ENCODE peak calls at places on chromosomes 16 and 17, in four cellular contexts. O is OCI-LY7, W is stomach, X is mesendoderm. S is an unnamed sample.
A peak's percentile ranks its signal among the peaks of the same experiment; 100 is the strongest.

GRCh38 chr16:75938818-75939217 is 212.5 kb upstream of the CPHXL start:
- DNase-seq in O (no peak), X (peak; percentile 21), W (no peak), S (peak; percentile 26)

GRCh38 chr16:30131869-30132475 is 9.0 kb upstream of the MAPK3 start:
- DNase-seq in W (no peak), X (no peak), O (no peak), S (no peak)

GRCh38 chr16:5862103-5863003 is 764.8 kb upstream of the EEF2KMT start:
- DNase-seq in O (no peak), X (peak; percentile 51), W (no peak), S (no peak)

GRCh38 chr17:50487213-50488096 is 8.8 kb downstream of the RSAD1 start:
- DNase-seq in X (no peak), W (peak; percentile 45), O (no peak), S (no peak)

GRCh38 chr17:8391711-8392110 is 5.9 kb downstream of the RNF222 start:
- DNase-seq in W (no peak), X (peak; percentile 63), O (no peak), S (no peak)

GRCh38 chr17:50691550-50692447 is 15.9 kb downstream of the ANKRD40 start:
- DNase-seq in W (peak; percentile 82), O (no peak), X (no peak), S (no peak)

GRCh38 chr17:9805769-9806168 is 14.4 kb upstream of the DHRS7C start:
- DNase-seq in W (no peak), O (no peak), X (peak; percentile 60), S (no peak)

GRCh38 chr16:3036726-3037315 is at the start of gene BICDL2:
- DNase-seq in X (no peak), O (no peak), W (peak; percentile 74), S (no peak)

GRCh38 chr17:5135726-5136579 is 20.1 kb downstream of the USP6 start:
- DNase-seq in W (peak; percentile 17), X (no peak), O (no peak), S (no peak)

GRCh38 chr16:66487580-66488235 is 60.6 kb downstream of the BEAN1 start:
- DNase-seq in W (peak; percentile 2), X (no peak), O (no peak), S (peak; percentile 32)

GRCh38 chr17:77210331-77210730 is 69.6 kb downstream of the SEC14L1 start:
- DNase-seq in O (peak; percentile 81), X (no peak), W (no peak), S (no peak)

GRCh38 chr17:82915697-82916027 is 75.8 kb upstream of the ZNF750 start:
- DNase-seq in O (peak; percentile 85), X (no peak), W (no peak), S (no peak)

GRCh38 chr16:89828199-89828869 is at the start of gene SPIRE2:
- DNase-seq in W (peak; percentile 75), O (peak; percentile 63), X (peak; percentile 83), S (peak; percentile 24)
- H3K27ac ChIP-seq in W (peak within 1 kb of the TSS; percentile 76), O (no peak within 1 kb of the TSS), X (peak within 1 kb of the TSS; percentile 49), S (peak within 1 kb of the TSS; percentile 44)

GRCh38 chr17:45786349-45786748 is 2.2 kb downstream of the CRHR1 start:
- DNase-seq in X (no peak), O (no peak), W (no peak), S (no peak)

GRCh38 chr17:45784293-45784582 is at the start of gene CRHR1:
- DNase-seq in X (no peak), W (no peak), O (no peak), S (no peak)

GRCh38 chr17:45783593-45784292 is 377 bp upstream of the CRHR1 start:
- DNase-seq in O (no peak), W (no peak), X (peak; percentile 69), S (no peak)

GRCh38 chr17:45785373-45786193 is 1.5 kb downstream of the CRHR1 start:
- DNase-seq in W (no peak), X (peak; percentile 25), O (no peak), S (no peak)

GRCh38 chr17:45784583-45785372 is 658 bp downstream of the CRHR1 start:
- DNase-seq in X (peak; percentile 52), W (peak; percentile 49), O (no peak), S (no peak)
- H3K4me3 ChIP-seq in X (peak overlapping the region; percentile 28), W (peak overlapping the region; percentile 64), O (no peak overlapping the region), S (no peak overlapping the region)

GRCh38 chr17:56992364-56992763 is 14.4 kb downstream of the SCPEP1 start:
- DNase-seq in W (no peak), X (no peak), O (no peak), S (no peak)
- H3K36me3 ChIP-seq in W (peaks cover 29% of the 10 kb centered on the region), X (peaks cover 3% of the 10 kb centered on the region), O (peaks cover 87% of the 10 kb centered on the region), S (peaks cover 27% of the 10 kb centered on the region)

DNA sequence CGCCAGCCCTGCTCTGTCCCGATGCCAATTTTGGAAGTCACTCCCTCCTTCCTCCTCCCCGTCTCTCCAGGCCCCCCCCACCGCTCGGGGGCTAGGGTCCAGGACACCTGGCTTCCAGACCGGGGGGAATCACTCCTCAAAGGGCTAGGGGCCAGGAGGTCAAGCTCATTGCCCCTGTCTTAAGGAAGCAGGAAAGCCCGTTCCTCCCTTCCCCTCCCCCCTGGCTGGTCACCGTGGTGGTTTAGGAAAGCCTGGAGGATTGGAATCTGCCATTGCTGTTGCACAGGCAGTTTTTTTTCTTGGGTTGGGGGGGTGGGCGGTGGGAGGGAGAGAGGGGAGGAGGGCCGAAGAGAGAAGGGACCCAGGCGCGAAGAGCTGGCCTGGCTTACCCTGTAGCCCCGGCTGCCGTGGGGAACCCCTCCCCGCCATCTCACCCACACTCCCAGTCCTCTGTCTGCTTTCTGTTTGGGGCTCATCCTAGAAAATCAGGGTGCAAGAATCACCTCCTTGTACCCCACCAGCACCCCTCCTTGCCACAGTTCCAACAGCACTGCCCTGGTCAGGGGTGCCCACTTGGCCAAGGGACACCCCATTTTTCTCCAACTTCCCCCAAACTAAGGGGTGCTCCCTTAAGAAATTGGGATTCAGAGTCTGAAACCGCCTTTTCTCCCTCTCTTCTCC is 2.9 kb upstream of the BCL6B start:
- DNase-seq in W (peak; percentile 57), O (no peak), X (peak; percentile 87), S (peak; percentile 50)
- H3K27ac ChIP-seq in W (peak overlapping the region; percentile 77), O (no peak overlapping the region), X (no peak overlapping the region), S (peak overlapping the region; percentile 61)

DNA sequence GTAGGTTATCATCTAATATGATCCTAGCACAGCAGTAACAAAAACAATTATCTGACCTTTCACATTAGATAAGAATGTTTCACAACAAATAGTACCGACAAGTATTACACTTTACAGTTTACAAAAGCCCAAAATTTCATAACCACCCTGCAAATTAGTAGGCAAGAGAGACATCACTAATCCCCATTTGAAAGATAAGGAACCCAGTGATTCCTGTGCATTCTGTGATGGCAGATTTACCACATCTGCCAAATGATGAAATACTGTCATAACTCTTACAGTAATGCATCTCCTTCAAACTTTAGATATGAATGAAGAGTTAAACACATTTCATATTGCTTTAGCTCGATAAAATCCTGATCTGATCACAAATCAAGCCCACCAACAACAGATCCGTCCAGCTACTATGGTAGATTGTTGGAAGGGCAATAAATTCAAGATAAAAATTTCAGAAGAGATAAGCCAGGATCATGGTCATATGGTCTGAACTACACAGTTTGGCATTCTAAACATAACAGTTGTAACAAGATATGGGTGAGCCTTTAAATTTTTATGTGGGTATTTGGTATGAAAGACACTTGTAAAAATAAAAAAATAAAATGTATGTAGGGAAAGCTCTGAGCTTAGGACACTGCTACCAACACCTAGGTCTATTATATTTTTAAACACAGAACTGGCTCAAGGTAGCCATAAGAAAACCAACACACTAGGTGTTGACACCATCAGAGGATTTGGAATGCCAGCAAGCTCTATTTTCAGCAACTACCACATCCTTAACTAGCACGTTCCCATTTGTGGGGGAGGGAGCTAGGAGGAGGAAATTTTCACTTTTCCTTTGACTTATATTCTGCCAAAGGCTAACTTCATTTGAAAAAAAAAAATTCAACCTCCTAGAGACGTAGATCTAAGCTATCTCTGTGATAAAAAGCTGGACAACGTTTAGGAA is 9.3 kb downstream of the YWHAE start:
- DNase-seq in X (peak; percentile 44), W (no peak), O (no peak), S (no peak)
- H3K4me3 ChIP-seq in X (no peak overlapping the region), W (peak overlapping the region; percentile 16), O (no peak overlapping the region), S (no peak overlapping the region)